ENCODE peak calls at places on chromosomes 5 and 9, in four cellular contexts. V is tibial nerve, S is cardiac fibroblast, D is H1. I is an unnamed sample.

GRCh38 chr9:117779760-117780159 is 75.6 kb downstream of the TLR4 start:
- DNase-seq in V (no peak), S (no peak), D (no peak), I (no peak)

GRCh38 chr5:84274585-84275468 is 109.9 kb downstream of the EDIL3 start:
- DNase-seq in V (no peak), S (peak; percentile 65), D (no peak), I (no peak)

GRCh38 chr5:97142521-97143254 is at the start of gene LIX1:
- DNase-seq in V (no peak), S (peak; percentile 58), D (no peak), I (no peak)

GRCh38 chr5:72328172-72328571 is 8.0 kb downstream of the PTCD2 start:
- DNase-seq in V (no peak), S (peak; percentile 26), D (no peak), I (peak; percentile 66)

GRCh38 chr9:120464176-120464575 is 115.8 kb downstream of the CDK5RAP2 start:
- DNase-seq in V (no peak), S (no peak), D (no peak), I (no peak)

GRCh38 chr9:101848485-101848919 is 110.1 kb upstream of the GRIN3A start:
- DNase-seq in V (no peak), S (no peak), D (no peak), I (peak; percentile 15)

GRCh38 chr9:134666208-134666607 is 24.6 kb downstream of the COL5A1 start:
- DNase-seq in V (no peak), S (no peak), D (no peak), I (no peak)

GRCh38 chr9:124312290-124313265 is 54.8 kb downstream of the NEK6 start:
- DNase-seq in V (no peak), S (no peak), D (no peak), I (no peak)

GRCh38 chr5:94983861-94984535 is 300.9 kb downstream of the MCTP1 start:
- DNase-seq in V (no peak), S (peak; percentile 91), D (no peak), I (peak; percentile 52)

GRCh38 chr9:121748080-121748479 is 96.6 kb downstream of the DAB2IP start:
- DNase-seq in V (no peak), S (peak; percentile 20), D (no peak), I (no peak)

GRCh38 chr9:38620483-38621433 is at the start of gene ANKRD18A:
- DNase-seq in V (no peak), S (peak; percentile 62), D (peak; percentile 88), I (peak; percentile 45)

GRCh38 chr5:528625-529511 is 4.6 kb upstream of the SLC9A3 start:
- DNase-seq in V (no peak), S (no peak), D (no peak), I (no peak)

GRCh38 chr9:121304707-121305106 is 36.7 kb downstream of the GSN start:
- DNase-seq in V (peak; percentile 9), S (no peak), D (no peak), I (no peak)

GRCh38 chr9:131528886-131529505 is 2.1 kb downstream of the UCK1 start:
- DNase-seq in V (no peak), S (no peak), D (no peak), I (no peak)

GRCh38 chr5:135826221-135826525 is 8.3 kb upstream of the SLC25A48 start:
- DNase-seq in V (no peak), S (no peak), D (no peak), I (no peak)

GRCh38 chr9:4936277-4936676 is 48.8 kb upstream of the JAK2 start:
- DNase-seq in V (no peak), S (no peak), D (no peak), I (no peak)
- H3K4me3 ChIP-seq in V (no peak overlapping the region), S (no peak overlapping the region), D (no peak overlapping the region), I (no peak overlapping the region)

GRCh38 chr5:33381243-33381642 is 59.5 kb upstream of the TARS1 start:
- DNase-seq in V (no peak), S (no peak), D (no peak), I (no peak)

GRCh38 chr5:33375900-33376299 is 64.9 kb upstream of the TARS1 start:
- DNase-seq in V (no peak), S (no peak), D (no peak), I (no peak)

GRCh38 chr5:33379757-33380156 is 61.0 kb upstream of the TARS1 start:
- DNase-seq in V (no peak), S (peak; percentile 73), D (no peak), I (no peak)
- TF ChIP-seq CTCF in V (peak; percentile 53), S (peak; percentile 71), D (peak; percentile 94), I (peak; percentile 43)

GRCh38 chr5:177592905-177593304 is 902 bp downstream of the TMED9 start:
- DNase-seq in V (no peak), S (no peak), D (no peak), I (no peak)

GRCh38 chr5:177592010-177592834 is at the start of gene TMED9:
- DNase-seq in V (peak; percentile 54), S (peak; percentile 77), D (peak; percentile 60), I (peak; percentile 56)

GRCh38 chr5:177595026-177595585 is 3.1 kb downstream of the TMED9 start:
- DNase-seq in V (no peak), S (no peak), D (no peak), I (no peak)

GRCh38 chr5:177594071-177594470 is 2.1 kb downstream of the TMED9 start:
- DNase-seq in V (no peak), S (no peak), D (no peak), I (no peak)

DNA sequence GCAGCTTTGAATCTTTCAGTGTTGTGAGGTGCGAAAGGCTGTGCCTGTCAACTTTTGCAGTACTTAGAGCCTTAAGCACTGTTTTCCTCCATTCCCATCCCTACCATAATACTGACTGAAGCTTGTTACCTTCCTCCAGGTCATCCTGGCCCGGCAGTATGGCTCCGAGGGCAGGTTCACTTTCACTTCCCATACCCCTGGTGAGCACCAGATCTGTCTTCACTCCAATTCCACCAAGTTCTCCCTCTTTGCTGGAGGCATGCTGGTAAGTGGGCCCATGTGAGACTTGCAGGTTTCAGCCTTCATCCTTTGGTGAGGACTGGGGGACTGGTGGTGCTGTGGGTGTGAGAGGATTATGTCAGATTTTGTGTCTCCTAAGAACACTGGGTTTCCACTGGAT is 1.5 kb downstream of the TMED9 start:
- DNase-seq in V (no peak), S (no peak), D (no peak), I (no peak)
- H3K4me3 ChIP-seq in V (no peak overlapping the region), S (peak overlapping the region; percentile 97), D (no peak overlapping the region), I (peak overlapping the region; percentile 96)

DNA sequence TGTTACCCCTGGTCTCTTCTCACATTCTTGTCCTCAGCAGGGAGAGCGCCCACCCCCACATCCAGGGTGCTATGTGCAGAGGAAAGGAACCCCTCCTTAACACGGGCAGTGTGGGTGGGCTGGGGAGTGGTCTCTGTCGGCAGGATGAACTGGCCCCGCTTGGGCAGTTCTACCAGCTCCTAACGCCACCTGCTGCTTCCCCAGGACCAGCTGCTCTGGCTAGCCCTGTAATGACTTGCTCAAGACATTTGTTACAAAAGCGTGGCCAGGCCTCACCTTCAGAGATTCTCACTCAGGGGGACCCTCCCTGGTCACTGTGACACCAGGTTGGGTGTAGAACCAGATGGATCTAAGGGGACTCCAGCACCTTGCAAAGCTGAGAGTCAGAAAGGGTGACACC is 82.4 kb downstream of the HMCN2 start:
- DNase-seq in V (no peak), S (no peak), D (no peak), I (no peak)
- TF ChIP-seq CTCF in V (no peak), S (no peak), D (peak; percentile 21), I (no peak)

DNA sequence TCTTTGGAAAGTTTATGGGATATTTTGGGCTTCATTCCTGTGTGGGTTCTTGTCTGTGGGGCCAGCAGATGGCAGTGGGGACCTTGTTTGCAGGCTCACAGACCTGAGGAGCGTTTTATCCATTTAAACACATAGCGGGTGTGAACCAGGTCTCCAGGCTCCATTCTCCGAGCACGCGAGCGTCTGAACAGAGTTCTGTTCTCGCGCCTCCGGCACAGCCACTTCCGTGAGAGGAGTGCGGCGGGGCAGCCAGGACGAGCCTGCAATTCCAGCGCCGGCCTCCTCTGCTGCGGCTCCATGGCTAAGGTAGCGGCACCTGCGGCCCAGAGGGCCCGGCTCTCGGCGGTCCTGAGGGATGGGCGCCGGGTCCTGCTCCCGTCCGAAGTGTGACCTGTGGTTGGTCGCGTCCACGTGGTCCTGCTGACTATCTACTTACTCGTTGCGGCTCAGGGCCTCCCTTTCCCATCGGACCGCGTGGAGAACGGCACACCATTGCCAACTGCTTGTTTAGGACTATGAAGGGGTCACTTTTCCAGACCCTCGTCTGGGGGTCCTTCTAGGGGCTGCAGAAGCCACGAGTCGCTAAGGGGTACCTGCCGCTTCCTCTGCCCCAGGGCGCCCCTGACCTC is 7.3 kb downstream of the NRARP start:
- DNase-seq in V (no peak), S (peak; percentile 32), D (no peak), I (no peak)
- H3K4me3 ChIP-seq in V (no peak overlapping the region), S (no peak overlapping the region), D (peak overlapping the region; percentile 60), I (peak overlapping the region; percentile 5)